ENCODE peak calls at places on chromosomes 12 and 14, in six cellular contexts. I, J, G, N, S and Y are unnamed samples.

GRCh38 chr12:64655141-64655540 is 44.8 kb downstream of the RASSF3 start:
- DNase-seq in I (no peak), J (no peak), G (no peak), N (peak; percentile 85), S (no peak), Y (no peak)

GRCh38 chr14:68945585-68946289 is 33.4 kb downstream of the ACTN1 start:
- DNase-seq in I (no peak), J (no peak), G (no peak), N (peak; percentile 72), S (no peak), Y (peak; percentile 42)

GRCh38 chr14:21825147-21825743 is 151.6 kb upstream of the OR4E1 start:
- DNase-seq in I (peak; percentile 63), J (no peak), G (peak; percentile 37), N (peak; percentile 68), S (peak; percentile 59), Y (peak; percentile 51)

GRCh38 chr12:53675701-53676607 is at the start of gene ATP5MC2:
- DNase-seq in I (peak; percentile 97), J (peak; percentile 96), G (peak; percentile 100), N (peak; percentile 96), S (peak; percentile 100), Y (peak; percentile 99)

GRCh38 chr12:96121271-96121711 is 72.9 kb upstream of the ELK3 start:
- DNase-seq in I (no peak), J (no peak), G (peak; percentile 32), N (no peak), S (no peak), Y (no peak)

GRCh38 chr14:79825046-79825521 is 386.2 kb downstream of the DIO2 start:
- DNase-seq in I (no peak), J (no peak), G (no peak), N (no peak), S (no peak), Y (no peak)

GRCh38 chr12:64884728-64885127 is 60.3 kb downstream of the TBC1D30 start:
- DNase-seq in I (no peak), J (no peak), G (no peak), N (no peak), S (no peak), Y (no peak)

GRCh38 chr12:117596968-117597367 is 235.5 kb upstream of the NOS1 start:
- DNase-seq in I (no peak), J (no peak), G (no peak), N (no peak), S (no peak), Y (no peak)

GRCh38 chr12:64080319-64081008 is 141.6 kb downstream of the KICS2 start:
- DNase-seq in I (no peak), J (no peak), G (no peak), N (no peak), S (peak; percentile 27), Y (no peak)

GRCh38 chr14:74945852-74946658 is 9.3 kb downstream of the PGF start:
- DNase-seq in I (peak; percentile 92), J (peak; percentile 95), G (peak; percentile 69), N (peak; percentile 84), S (peak; percentile 68), Y (peak; percentile 72)

GRCh38 chr12:90979019-90979418 is 24.0 kb upstream of the CCER1 start:
- DNase-seq in I (no peak), J (no peak), G (no peak), N (no peak), S (no peak), Y (no peak)

GRCh38 chr12:8622681-8623080 is 10.0 kb upstream of the AICDA start:
- DNase-seq in I (no peak), J (no peak), G (no peak), N (no peak), S (no peak), Y (no peak)

GRCh38 chr12:66901136-66901932 is 222.5 kb upstream of the GRIP1 start:
- DNase-seq in I (no peak), J (no peak), G (no peak), N (no peak), S (no peak), Y (no peak)

GRCh38 chr12:68118096-68118755 is 41.3 kb downstream of the IFNG start:
- DNase-seq in I (no peak), J (peak; percentile 49), G (no peak), N (no peak), S (no peak), Y (no peak)

GRCh38 chr14:102487204-102487577 is 22.4 kb downstream of the ANKRD9 start:
- DNase-seq in I (no peak), J (no peak), G (no peak), N (no peak), S (no peak), Y (no peak)

GRCh38 chr14:31854508-31855075 is 222.5 kb upstream of the ARHGAP5 start:
- DNase-seq in I (no peak), J (no peak), G (no peak), N (no peak), S (no peak), Y (no peak)

GRCh38 chr14:105075364-105076295 is 10.4 kb upstream of the GPR132 start:
- DNase-seq in I (no peak), J (no peak), G (no peak), N (no peak), S (no peak), Y (peak; percentile 89)

GRCh38 chr12:105275997-105276760 is 40.2 kb upstream of the APPL2 start:
- DNase-seq in I (no peak), J (no peak), G (no peak), N (no peak), S (no peak), Y (no peak)

GRCh38 chr12:105281694-105282049 is 45.7 kb upstream of the APPL2 start:
- DNase-seq in I (no peak), J (no peak), G (no peak), N (peak; percentile 40), S (peak; percentile 89), Y (no peak)

GRCh38 chr12:105280966-105281693 is 45.2 kb upstream of the APPL2 start:
- DNase-seq in I (no peak), J (no peak), G (peak; percentile 18), N (peak; percentile 14), S (peak; percentile 59), Y (no peak)

GRCh38 chr12:105278043-105278697 is 42.2 kb upstream of the APPL2 start:
- DNase-seq in I (no peak), J (no peak), G (peak; percentile 29), N (peak; percentile 50), S (peak; percentile 57), Y (no peak)

DNA sequence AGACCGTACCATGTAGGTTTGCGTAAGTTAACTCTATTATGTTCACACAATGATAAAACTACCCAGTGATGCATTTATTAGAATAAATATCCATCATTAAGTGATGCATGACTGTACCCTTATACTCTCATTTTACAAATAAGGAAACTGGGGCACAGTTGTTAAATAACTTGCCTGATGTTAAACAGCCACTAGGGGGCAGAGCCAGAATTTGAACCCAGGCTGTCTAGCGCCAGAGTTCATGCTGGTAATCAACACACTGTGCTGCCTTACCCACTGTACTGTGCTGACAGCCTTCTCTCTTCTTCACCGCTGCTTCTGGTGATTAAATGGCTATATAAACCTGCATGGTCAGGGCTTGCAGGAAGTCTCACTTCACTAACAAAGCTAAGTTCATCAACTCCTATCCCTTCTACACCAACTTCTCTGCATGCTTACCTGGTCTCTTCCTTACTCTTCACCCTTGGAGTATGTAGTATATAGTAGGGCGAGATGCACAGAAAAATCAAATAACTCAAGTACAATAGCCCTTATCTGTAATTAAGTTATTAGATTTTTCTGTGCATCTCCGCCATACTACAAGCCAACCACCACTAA is 43.6 kb upstream of the APPL2 start:
- DNase-seq in I (peak; percentile 47), J (peak; percentile 56), G (peak; percentile 53), N (peak; percentile 22), S (peak; percentile 44), Y (peak; percentile 43)
- TF ChIP-seq JUN in I (no peak), J (no peak), G (no peak), N (no peak), S (no peak), Y (no peak)

GRCh38 chr12:18277196-18277595 is 15.9 kb downstream of the PIK3C2G start:
- DNase-seq in I (no peak), J (no peak), G (peak; percentile 17), N (no peak), S (no peak), Y (no peak)
- TF ChIP-seq JUN in I (no peak), J (no peak), G (no peak), N (no peak), S (no peak), Y (no peak)

GRCh38 chr12:30996255-30996654 is 69.7 kb downstream of the TSPAN11 start:
- DNase-seq in I (no peak), J (no peak), G (peak; percentile 94), N (no peak), S (no peak), Y (no peak)
- TF ChIP-seq JUN in I (no peak), J (no peak), G (peak; percentile 79), N (no peak), S (no peak), Y (no peak)

DNA sequence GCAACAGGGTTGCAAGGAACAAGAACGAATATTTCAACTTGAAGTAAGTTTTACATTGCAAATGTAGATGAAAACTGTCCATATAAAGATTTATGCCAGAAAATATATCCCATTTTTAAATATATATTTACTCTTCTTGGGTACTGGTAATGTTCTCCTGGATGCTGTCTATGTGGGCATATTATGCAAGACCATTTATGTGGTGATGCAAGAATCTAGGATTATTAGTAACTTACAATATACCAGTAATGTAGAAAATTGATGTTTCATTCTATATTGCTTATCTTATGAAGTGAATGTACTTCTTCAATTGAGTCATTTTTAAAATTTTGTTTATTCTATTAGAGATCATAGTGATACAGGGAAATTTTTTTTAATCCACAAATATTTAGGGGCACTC is 25.1 kb downstream of the FGFR1OP2 start:
- DNase-seq in I (no peak), J (no peak), G (no peak), N (no peak), S (no peak), Y (no peak)
- TF ChIP-seq JUN in I (no peak), J (no peak), G (no peak), N (no peak), S (no peak), Y (no peak)

GRCh38 chr12:112839386-112839972 is 47.9 kb downstream of the RPH3A start:
- DNase-seq in I (no peak), J (no peak), G (peak; percentile 88), N (peak; percentile 85), S (peak; percentile 99), Y (no peak)
- TF ChIP-seq JUN in I (no peak), J (no peak), G (peak; percentile 89), N (peak; percentile 39), S (peak; percentile 98), Y (no peak)

GRCh38 chr14:61562321-61563161 is 132.8 kb upstream of the HIF1A start:
- DNase-seq in I (no peak), J (no peak), G (peak; percentile 89), N (peak; percentile 90), S (peak; percentile 93), Y (peak; percentile 79)
- TF ChIP-seq JUN in I (no peak), J (no peak), G (peak; percentile 82), N (no peak), S (peak; percentile 73), Y (no peak)

GRCh38 chr12:40834321-40834720 is 142.1 kb downstream of the CNTN1 start:
- DNase-seq in I (no peak), J (no peak), G (no peak), N (no peak), S (no peak), Y (no peak)
- TF ChIP-seq JUN in I (no peak), J (no peak), G (no peak), N (no peak), S (no peak), Y (no peak)

GRCh38 chr12:39722511-39722910 is 102.9 kb upstream of the ABCD2 start:
- DNase-seq in I (no peak), J (no peak), G (no peak), N (no peak), S (no peak), Y (no peak)

GRCh38 chr12:39723831-39724230 is 104.2 kb upstream of the ABCD2 start:
- DNase-seq in I (no peak), J (no peak), G (no peak), N (no peak), S (peak; percentile 10), Y (no peak)
- TF ChIP-seq JUN in I (no peak), J (no peak), G (no peak), N (no peak), S (no peak), Y (no peak)